ENCODE peak calls at places on chromosomes 13 and 19, in four cellular contexts. C, Y, I and U are unnamed samples.

GRCh38 chr13:95185851-95186250 is 115.4 kb downstream of the ABCC4 start:
- DNase-seq in Y (no peak), C (no peak), I (no peak), U (no peak)

GRCh38 chr13:39527301-39527700 is 75.7 kb downstream of the LHFPL6 start:
- DNase-seq in C (no peak), Y (no peak), I (no peak), U (no peak)

GRCh38 chr13:59301166-59301551 is 862.6 kb downstream of the DIAPH3 start:
- DNase-seq in I (no peak), C (no peak), Y (no peak), U (no peak)

GRCh38 chr19:45443462-45444317 is 20.0 kb upstream of the ERCC1 start:
- DNase-seq in I (no peak), Y (peak), C (peak), U (peak)

GRCh38 chr19:2491130-2491801 is 15.3 kb downstream of the GADD45B start:
- DNase-seq in I (peak), C (peak), Y (no peak), U (peak)

GRCh38 chr19:46296722-46297431 is at the start of gene HIF3A:
- DNase-seq in C (peak), I (peak), Y (no peak), U (no peak)

GRCh38 chr13:48019796-48020195 is 17.7 kb upstream of the NUDT15 start:
- DNase-seq in Y (no peak), I (no peak), C (no peak), U (no peak)

GRCh38 chr13:94065741-94066140 is 413.7 kb downstream of the DCT start:
- DNase-seq in C (peak), Y (no peak), I (no peak), U (peak)

GRCh38 chr13:28492527-28493367 is 2.2 kb downstream of the FLT1 start:
- DNase-seq in Y (peak), I (no peak), C (no peak), U (no peak)

GRCh38 chr19:46373573-46374359 is 26.9 kb downstream of the PPP5C start:
- DNase-seq in C (no peak), I (peak), Y (no peak), U (peak)

GRCh38 chr13:29496241-29496712 is 99.2 kb downstream of the SLC7A1 start:
- DNase-seq in I (no peak), Y (no peak), C (no peak), U (no peak)

GRCh38 chr19:33683881-33684549 is 62.3 kb downstream of the CHST8 start:
- DNase-seq in I (no peak), C (no peak), Y (no peak), U (peak)

GRCh38 chr19:55369651-55370304 is 485 bp downstream of the IL11 start:
- DNase-seq in C (peak), I (no peak), Y (peak), U (peak)

GRCh38 chr19:2240881-2241760 is 4.5 kb downstream of the SF3A2 start:
- DNase-seq in I (no peak), C (no peak), Y (no peak), U (peak)

GRCh38 chr13:65497265-65497664 is 1732.9 kb downstream of the PCDH9 start:
- DNase-seq in Y (no peak), C (no peak), I (no peak), U (peak)

GRCh38 chr13:21320642-21321034 is 138.5 kb downstream of the ZDHHC20 start:
- DNase-seq in I (no peak), Y (no peak), C (no peak), U (no peak)